ENCODE peak calls at places on chromosomes 4 and X, in five cellular contexts. W is GM23338; P is NCI-H1092; X is activated naive CD8-positive, alpha-beta T cell treated with anti-CD3 and anti-CD28 coated beads, Interleukin-2, amount 50 U/mL, for 24 hours; V is RPMI8226. Q is an unnamed sample.

GRCh38 chr4:36281384-36282106 is at the start of gene DTHD1:
- DNase-seq in W (no peak), P (no peak), X (peak; percentile 20), V (no peak), Q (peak; percentile 28)

GRCh38 chr4:82431831-82432230 is 1.4 kb downstream of the ENOPH1 start:
- DNase-seq in W (no peak), P (no peak), X (no peak), V (no peak), Q (no peak)

GRCh38 chr4:109658871-109659410 is 44.3 kb downstream of the CASP6 start:
- DNase-seq in W (peak; percentile 33), P (no peak), X (no peak), V (no peak), Q (no peak)

GRCh38 chr4:137425281-137425680 is 107.0 kb downstream of the PCDH18 start:
- DNase-seq in W (no peak), P (peak; percentile 64), X (no peak), V (no peak), Q (no peak)

GRCh38 chr4:141575884-141576283 is 60.5 kb upstream of the IL15 start:
- DNase-seq in W (no peak), P (no peak), X (no peak), V (no peak), Q (no peak)

GRCh38 chrX:53362439-53362838 is 60.0 kb downstream of the SMC1A start:
- DNase-seq in W (no peak), P (no peak), X (no peak), V (peak; percentile 48), Q (no peak)

GRCh38 chr4:121096174-121096573 is 23.8 kb upstream of the NDNF start:
- DNase-seq in W (no peak), P (no peak), X (no peak), V (no peak), Q (no peak)

GRCh38 chr4:175651701-175652100 is 160.4 kb downstream of the GPM6A start:
- DNase-seq in W (no peak), P (peak; percentile 27), X (no peak), V (no peak), Q (no peak)

GRCh38 chr4:118290951-118291350 is 61.9 kb downstream of the PRSS12 start:
- DNase-seq in W (no peak), P (no peak), X (no peak), V (no peak), Q (no peak)

GRCh38 chr4:13985824-13986223 is 358.3 kb upstream of the BOD1L1 start:
- DNase-seq in W (no peak), P (no peak), X (no peak), V (no peak), Q (no peak)

GRCh38 chr4:161869511-161869910 is 294.3 kb downstream of the FSTL5 start:
- DNase-seq in W (no peak), P (no peak), X (no peak), V (no peak), Q (no peak)

GRCh38 chrX:153880440-153880815 is 5.5 kb downstream of the L1CAM start:
- DNase-seq in W (no peak), P (no peak), X (no peak), V (no peak), Q (no peak)

GRCh38 chr4:132240094-132240493 is 909.0 kb upstream of the PCDH10 start:
- DNase-seq in W (no peak), P (no peak), X (no peak), V (no peak), Q (no peak)

GRCh38 chrX:46961574-46962279 is 49.5 kb downstream of the JADE3 start:
- DNase-seq in W (peak; percentile 5), P (peak; percentile 4), X (no peak), V (peak; percentile 82), Q (no peak)

GRCh38 chr4:139229534-139230039 is 50.4 kb downstream of the MGARP start:
- DNase-seq in W (peak; percentile 79), P (no peak), X (no peak), V (peak; percentile 56), Q (no peak)

GRCh38 chrX:140733766-140734342 is 24.3 kb downstream of the LINC00632 start:
- DNase-seq in W (peak; percentile 46), P (peak; percentile 3), X (no peak), V (peak; percentile 32), Q (peak; percentile 5)

GRCh38 chrX:45344597-45344996 is 143.9 kb upstream of the DIPK2B start:
- DNase-seq in W (no peak), P (no peak), X (no peak), V (no peak), Q (no peak)

GRCh38 chrX:109848451-109849050 is 115.5 kb upstream of the ACSL4 start:
- DNase-seq in W (peak; percentile 10), P (no peak), X (no peak), V (no peak), Q (no peak)

GRCh38 chr4:151766691-151767090 is 5.9 kb upstream of the GATB start:
- DNase-seq in W (peak; percentile 40), P (no peak), X (no peak), V (no peak), Q (no peak)